ENCODE peak calls at places on chromosomes 7 and 10, in ten cellular contexts. O is ovary, S is psoas muscle, V is adipocyte, N is cardiac muscle cell, E is transverse colon, L is esophagus muscularis mucosa, I is right atrium auricular region, F is tibial nerve, T is left ventricle myocardium inferior. X is an unnamed sample.

GRCh38 chr7:132437730-132438129 is 138.5 kb downstream of the PLXNA4 start:
- DNase-seq in T (no peak), E (no peak), S (no peak), N (no peak), I (no peak), F (no peak), L (no peak), V (no peak), O (no peak), X (no peak)

GRCh38 chr10:131882590-131883451 is 18.0 kb upstream of the PPP2R2D start:
- DNase-seq in L (no peak), T (no peak), E (no peak), I (no peak), N (no peak), V (no peak), O (no peak), S (no peak), F (no peak), X (no peak)

GRCh38 chr10:4254101-4254994 is 469.3 kb upstream of the KLF6 start:
- DNase-seq in L (no peak), N (peak; percentile 89), O (no peak), T (no peak), V (peak; percentile 78), S (no peak), I (no peak), E (no peak), F (no peak), X (no peak)

GRCh38 chr7:139646566-139646965 is 123.1 kb downstream of the CLEC2L start:
- DNase-seq in S (no peak), V (no peak), I (no peak), T (no peak), L (no peak), E (no peak), F (no peak), O (no peak), N (no peak), X (no peak)

GRCh38 chr7:155870334-155871180 is 58.3 kb upstream of the SHH start:
- DNase-seq in S (peak; percentile 23), V (no peak), I (no peak), T (no peak), E (no peak), O (no peak), L (peak; percentile 66), N (no peak), F (no peak), X (peak; percentile 62)

GRCh38 chr7:25194036-25194435 is 34.2 kb downstream of the NPVF start:
- DNase-seq in L (no peak), T (no peak), S (no peak), N (no peak), F (no peak), V (no peak), E (no peak), I (no peak), O (no peak), X (no peak)

GRCh38 chr7:51658684-51659083 is 342.1 kb upstream of the COBL start:
- DNase-seq in E (no peak), O (no peak), I (no peak), F (no peak), T (no peak), V (no peak), N (no peak), L (peak; percentile 79), S (no peak), X (no peak)

GRCh38 chr7:17638727-17639126 is 301.6 kb downstream of the SNX13 start:
- DNase-seq in S (no peak), I (no peak), N (peak; percentile 50), V (no peak), F (no peak), O (no peak), T (no peak), E (no peak), L (no peak), X (no peak)

GRCh38 chr10:100522945-100523344 is 3.3 kb upstream of the SEC31B start:
- DNase-seq in E (no peak), F (no peak), O (no peak), T (no peak), N (no peak), S (no peak), I (no peak), L (no peak), V (no peak), X (no peak)

GRCh38 chr7:122858310-122858709 is 27.9 kb downstream of the CADPS2 start:
- DNase-seq in I (no peak), O (no peak), F (no peak), E (no peak), L (no peak), N (no peak), V (no peak), T (no peak), S (no peak), X (no peak)

GRCh38 chr10:96205580-96205979 is 65.8 kb downstream of the BLNK start:
- DNase-seq in E (no peak), V (no peak), T (no peak), L (no peak), I (no peak), N (no peak), O (no peak), S (no peak), F (no peak), X (no peak)

GRCh38 chr10:103100620-103101019 is 92.5 kb downstream of the NT5C2 start:
- DNase-seq in F (no peak), N (no peak), E (no peak), V (no peak), S (no peak), O (no peak), T (no peak), I (no peak), L (no peak), X (no peak)

GRCh38 chr10:84342584-84342983 is 14.2 kb downstream of the CCSER2 start:
- DNase-seq in L (no peak), S (no peak), T (no peak), V (no peak), O (no peak), I (no peak), F (no peak), E (no peak), N (no peak), X (no peak)

DNA sequence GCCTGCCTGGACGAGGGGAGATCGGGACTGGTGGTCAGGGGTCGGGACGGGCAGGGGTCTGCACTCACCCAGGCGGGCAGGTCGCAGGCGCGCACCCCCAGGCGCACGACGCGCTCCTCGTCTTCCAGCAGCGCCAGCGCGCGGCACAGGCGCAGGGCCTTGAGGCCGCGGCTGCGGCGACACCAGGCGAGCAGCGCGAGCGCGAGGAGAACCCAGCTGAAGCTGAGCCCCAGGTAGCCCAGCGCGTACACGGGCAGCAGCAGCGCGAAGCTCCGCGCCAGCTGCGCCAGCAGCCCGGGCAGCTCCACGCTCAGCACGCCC is 328 bp downstream of the ESYT2 start:
- DNase-seq in T (no peak), I (no peak), N (peak; percentile 82), L (peak; percentile 90), O (no peak), V (peak; percentile 85), F (no peak), S (peak; percentile 85), E (no peak), X (no peak)
- H3K4me3 ChIP-seq in T (peak overlapping the region; percentile 95), I (peak overlapping the region; percentile 77), N (peak overlapping the region; percentile 81), L (peak overlapping the region; percentile 98), O (peak overlapping the region; percentile 95), V (peak overlapping the region; percentile 94), F (peak overlapping the region; percentile 84), S (peak overlapping the region; percentile 85), E (peak overlapping the region; percentile 69), X (peak overlapping the region; percentile 91)

GRCh38 chr7:100744605-100745004 is 11.2 kb downstream of the ZAN start:
- DNase-seq in T (no peak), O (no peak), S (no peak), N (no peak), I (no peak), L (no peak), E (no peak), F (no peak), V (no peak), X (no peak)
- H3K4me3 ChIP-seq in T (peak overlapping the region; percentile 51), O (no peak overlapping the region), S (no peak overlapping the region), N (no peak overlapping the region), I (no peak overlapping the region), L (peak overlapping the region; percentile 47), E (no peak overlapping the region), F (no peak overlapping the region), V (peak overlapping the region; percentile 78), X (no peak overlapping the region)

DNA sequence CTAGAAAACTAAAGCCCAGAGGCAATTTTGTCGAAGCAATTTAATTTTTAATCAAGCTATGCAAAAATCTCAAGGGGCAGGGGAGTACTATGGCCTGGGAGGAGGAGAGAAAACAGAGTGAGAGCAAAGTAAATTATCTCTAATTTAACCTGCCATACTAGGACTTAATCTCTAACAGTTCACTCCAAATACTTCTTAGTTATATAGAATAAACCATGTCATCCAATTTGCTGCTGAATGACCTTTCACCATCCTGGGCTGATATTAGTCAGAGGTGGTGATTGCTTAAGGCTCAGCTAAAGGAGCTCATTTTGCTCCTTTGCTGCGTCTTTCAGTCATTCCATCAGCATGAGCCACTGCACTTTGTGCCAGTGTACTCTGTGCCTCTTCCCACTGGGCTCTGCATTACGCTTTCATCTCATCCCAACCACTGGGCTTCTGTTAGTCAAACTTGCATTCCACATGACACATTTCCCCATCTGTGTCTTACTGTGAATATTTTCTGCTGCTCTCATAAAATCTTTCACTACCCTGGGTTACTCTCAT is 84.2 kb downstream of the CD36 start:
- DNase-seq in F (peak; percentile 32), E (peak; percentile 37), L (peak; percentile 92), V (peak; percentile 96), N (peak; percentile 98), S (peak; percentile 79), T (peak; percentile 20), O (no peak), I (peak; percentile 88), X (peak; percentile 84)
- H3K4me3 ChIP-seq in F (no peak overlapping the region), E (no peak overlapping the region), L (no peak overlapping the region), V (peak overlapping the region; percentile 60), N (no peak overlapping the region), S (no peak overlapping the region), T (no peak overlapping the region), O (no peak overlapping the region), I (no peak overlapping the region), X (peak overlapping the region; percentile 21)

GRCh38 chr7:19772323-19772722 is 1.1 kb downstream of the TMEM196 start:
- DNase-seq in E (no peak), N (no peak), V (no peak), T (no peak), L (no peak), I (no peak), O (no peak), S (no peak), F (no peak), X (no peak)
- H3K4me3 ChIP-seq in E (no peak overlapping the region), N (no peak overlapping the region), V (peak overlapping the region; percentile 80), T (no peak overlapping the region), L (peak overlapping the region; percentile 27), I (no peak overlapping the region), O (no peak overlapping the region), S (no peak overlapping the region), F (peak overlapping the region; percentile 21), X (peak overlapping the region; percentile 39)

X was measured in coronary artery.